ENCODE peak calls at places on chromosome 2, in seven cellular contexts. Y is lower lobe of right lung; J is CD4-positive, CD25-positive, alpha-beta regulatory T cell; K is mucosa of descending colon; S is upper lobe of right lung; M is PC-3; G is Panc1. L is an unnamed sample.

GRCh38 chr2:15800489-15801329 is 139.6 kb upstream of the MYCN start:
- ATAC-seq in K (no peak), G (no peak), S (peak; percentile 43), M (no peak), Y (peak; percentile 38), J (no peak), L (no peak)

GRCh38 chr2:133856678-133857077 is 288.4 kb upstream of the NCKAP5 start:
- ATAC-seq in S (no peak), M (no peak), J (no peak), K (no peak), G (no peak), Y (no peak), L (no peak)

GRCh38 chr2:132475615-132476014 is 59.0 kb downstream of the GPR39 start:
- ATAC-seq in Y (no peak), J (no peak), S (no peak), K (no peak), M (no peak), G (no peak), L (no peak)

GRCh38 chr2:191835100-191835499 is 11.8 kb downstream of the CAVIN2 start:
- ATAC-seq in J (no peak), S (no peak), M (no peak), Y (no peak), K (no peak), G (no peak), L (no peak)

GRCh38 chr2:222250313-222250712 is 48.5 kb downstream of the PAX3 start:
- ATAC-seq in S (no peak), K (no peak), J (no peak), G (no peak), Y (no peak), M (no peak), L (no peak)

GRCh38 chr2:82837588-82838304 is 1621.3 kb downstream of the SUCLG1 start:
- ATAC-seq in Y (no peak), M (peak; percentile 99), S (no peak), G (no peak), K (no peak), J (no peak), L (no peak)

GRCh38 chr2:155384555-155385123 is 686.1 kb downstream of the KCNJ3 start:
- ATAC-seq in Y (no peak), J (no peak), M (peak; percentile 37), S (no peak), G (no peak), K (no peak), L (no peak)

GRCh38 chr2:188292446-188293239 is 969 bp downstream of the GULP1 start:
- ATAC-seq in M (peak; percentile 68), K (peak; percentile 86), S (peak; percentile 89), G (peak; percentile 88), J (no peak), Y (peak; percentile 91), L (peak; percentile 78)

GRCh38 chr2:126244937-126245336 is 411.0 kb upstream of the GYPC start:
- ATAC-seq in S (peak; percentile 66), J (no peak), Y (peak; percentile 51), K (no peak), G (no peak), M (no peak), L (no peak)

GRCh38 chr2:24667542-24667941 is 125.6 kb downstream of the PTRHD1 start:
- ATAC-seq in M (no peak), K (no peak), G (no peak), J (no peak), Y (no peak), S (no peak), L (no peak)

GRCh38 chr2:191895195-191895594 is 48.3 kb upstream of the CAVIN2 start:
- ATAC-seq in K (no peak), J (no peak), G (peak; percentile 53), Y (no peak), M (no peak), S (no peak), L (no peak)

GRCh38 chr2:161426788-161427412 is 10.8 kb downstream of the TBR1 start:
- ATAC-seq in G (no peak), M (no peak), Y (peak; percentile 13), K (no peak), S (peak; percentile 35), J (peak; percentile 36), L (peak; percentile 14)

GRCh38 chr2:24456610-24457556 is 34.2 kb upstream of the NCOA1 start:
- ATAC-seq in J (no peak), Y (peak; percentile 72), G (peak; percentile 92), K (peak; percentile 74), S (peak; percentile 72), M (peak; percentile 100), L (peak; percentile 97)

GRCh38 chr2:65396348-65397026 is 35.9 kb downstream of the SPRED2 start:
- ATAC-seq in Y (peak; percentile 93), K (peak; percentile 87), G (peak; percentile 62), S (peak; percentile 89), J (no peak), M (peak; percentile 84), L (no peak)

GRCh38 chr2:16664052-16664731 is 1.4 kb downstream of the CYRIA start:
- ATAC-seq in G (no peak), S (peak; percentile 59), Y (peak; percentile 76), M (no peak), J (no peak), K (peak; percentile 58), L (peak; percentile 71)

GRCh38 chr2:151114934-151115333 is 146.7 kb downstream of the RBM43 start:
- ATAC-seq in K (no peak), G (no peak), M (no peak), J (no peak), Y (no peak), S (no peak), L (no peak)

GRCh38 chr2:121104721-121105141 is 180.3 kb downstream of the TFCP2L1 start:
- ATAC-seq in S (no peak), Y (no peak), M (no peak), G (no peak), J (no peak), K (no peak), L (no peak)

GRCh38 chr2:16302431-16302830 is 362.1 kb downstream of the MYCN start:
- ATAC-seq in G (no peak), Y (no peak), J (no peak), S (no peak), M (no peak), K (no peak), L (no peak)

GRCh38 chr2:32680937-32681336 is 53.1 kb downstream of the TTC27 start:
- ATAC-seq in G (no peak), S (no peak), J (no peak), K (no peak), M (peak; percentile 92), Y (no peak), L (no peak)

GRCh38 chr2:16055848-16056580 is 115.7 kb downstream of the MYCN start:
- ATAC-seq in Y (no peak), S (no peak), K (no peak), G (no peak), M (no peak), J (no peak), L (no peak)

GRCh38 chr2:217933326-217933993 is 69.3 kb downstream of the TNS1 start:
- ATAC-seq in K (peak; percentile 50), S (no peak), M (no peak), Y (no peak), G (no peak), J (no peak), L (no peak)

GRCh38 chr2:217929757-217930707 is 72.8 kb downstream of the TNS1 start:
- ATAC-seq in M (no peak), S (peak; percentile 77), G (no peak), Y (peak; percentile 82), K (peak; percentile 17), J (no peak), L (peak; percentile 76)

GRCh38 chr2:217930783-217931563 is 71.8 kb downstream of the TNS1 start:
- ATAC-seq in S (no peak), J (no peak), G (no peak), K (no peak), Y (no peak), M (no peak), L (no peak)

GRCh38 chr2:217932661-217933325 is 70.0 kb downstream of the TNS1 start:
- ATAC-seq in G (no peak), M (no peak), Y (no peak), S (no peak), J (no peak), K (no peak), L (no peak)

GRCh38 chr2:217931846-217932560 is 70.8 kb downstream of the TNS1 start:
- ATAC-seq in S (no peak), G (no peak), J (no peak), K (no peak), M (no peak), Y (no peak), L (no peak)
- H3K4me1 ChIP-seq in S (peaks cover 98% of the 10 kb centered on the region), G (no peaks in the 10 kb centered on the region), J (no peaks in the 10 kb centered on the region), K (peaks cover 12% of the 10 kb centered on the region), M (no peaks in the 10 kb centered on the region), Y (peaks cover 100% of the 10 kb centered on the region), L (peaks cover 100% of the 10 kb centered on the region)

DNA sequence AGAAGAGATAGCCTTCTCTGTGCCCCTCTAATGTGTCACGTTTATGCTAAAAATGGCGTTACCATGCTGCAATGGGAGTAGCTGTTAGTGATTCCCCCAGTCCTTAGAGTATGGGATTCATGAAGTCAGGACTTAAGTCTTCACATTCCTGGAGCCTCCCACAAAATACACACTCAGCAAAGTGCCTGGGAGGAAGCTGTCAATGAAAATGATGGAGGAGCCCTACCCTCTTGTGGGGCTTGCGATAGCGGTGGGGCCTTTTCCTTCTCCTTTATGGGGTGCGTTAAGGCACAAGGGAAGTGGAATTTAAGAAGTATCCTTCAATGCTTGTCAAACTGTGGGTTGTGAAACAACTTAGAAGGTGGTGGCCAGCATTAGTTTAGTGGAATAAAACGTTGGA is 144.6 kb upstream of the COPS8 start:
- ATAC-seq in Y (peak; percentile 26), J (no peak), G (no peak), M (no peak), S (peak; percentile 49), K (no peak), L (no peak)
- H3K4me3 ChIP-seq in Y (no peak overlapping the region), J (no peak overlapping the region), G (no peak overlapping the region), M (no peak overlapping the region), S (no peak overlapping the region), K (no peak overlapping the region), L (no peak overlapping the region)

DNA sequence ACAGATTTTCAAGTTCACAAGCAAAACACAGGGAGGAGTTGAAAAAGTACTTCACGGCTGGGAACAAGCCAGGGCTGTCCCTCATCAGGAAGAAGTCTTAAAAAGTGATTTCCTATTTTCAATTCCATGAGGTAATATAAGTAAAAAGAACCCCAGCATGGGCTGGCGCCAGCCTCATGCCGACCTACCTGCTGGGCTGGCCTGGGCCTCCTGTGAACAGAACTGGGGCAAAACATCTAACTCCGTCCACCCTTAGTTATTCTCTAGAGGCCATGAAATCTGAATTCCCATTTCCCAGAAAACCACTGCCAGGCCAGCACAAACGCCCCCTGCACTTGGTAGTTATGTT is 68.9 kb downstream of the POLR1A start:
- ATAC-seq in S (no peak), J (no peak), K (no peak), Y (no peak), M (no peak), G (no peak), L (no peak)
- H3K4me1 ChIP-seq in S (peaks cover 54% of the 10 kb centered on the region), J (peaks cover 79% of the 10 kb centered on the region), K (peaks cover 24% of the 10 kb centered on the region), Y (peaks cover 53% of the 10 kb centered on the region), M (no peaks in the 10 kb centered on the region), G (no peaks in the 10 kb centered on the region), L (no peaks in the 10 kb centered on the region)

DNA sequence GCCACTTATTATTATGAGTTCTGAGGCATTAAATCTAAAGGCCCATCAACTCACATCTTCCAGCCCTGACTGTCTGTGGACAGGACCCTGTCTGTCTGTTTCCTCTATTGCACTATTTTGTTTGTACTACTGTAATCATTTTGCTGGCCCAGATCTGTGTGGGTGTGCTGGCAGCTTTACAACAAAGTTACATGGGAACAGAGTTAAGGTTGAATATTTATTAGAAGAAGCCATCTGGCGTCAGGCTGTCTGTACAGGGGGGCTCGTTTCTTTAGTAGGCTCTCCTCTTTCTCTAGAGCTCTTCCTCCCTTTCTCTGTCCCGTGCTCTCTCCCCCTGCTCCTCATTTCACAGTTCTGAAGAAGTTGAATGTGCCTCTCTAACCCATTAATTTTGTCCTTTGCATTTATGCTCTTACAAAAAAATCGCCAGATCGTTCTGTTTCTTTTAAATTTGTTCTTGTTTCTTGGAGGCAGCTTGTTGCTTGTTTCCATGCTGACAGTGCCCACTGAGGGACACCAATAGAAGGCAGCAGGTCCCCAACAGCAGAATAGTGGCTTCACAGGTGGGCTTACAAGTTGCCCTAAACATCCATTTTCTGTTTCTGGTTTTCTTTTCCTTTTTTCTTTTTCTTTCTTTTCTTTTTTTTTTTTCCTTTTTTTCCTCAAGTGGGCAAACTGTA is 315.2 kb upstream of the ZEB2 start:
- ATAC-seq in Y (no peak), M (peak; percentile 34), J (no peak), K (no peak), G (no peak), S (peak; percentile 56), L (no peak)
- H3K4me3 ChIP-seq in Y (no peak overlapping the region), M (no peak overlapping the region), J (no peak overlapping the region), K (no peak overlapping the region), G (no peak overlapping the region), S (no peak overlapping the region), L (no peak overlapping the region)

L was measured in gastroesophageal sphincter.